ENCODE peak calls at places on chromosomes 16 and 17, in seven cellular contexts. V is endothelial cell, I is kidney tubule cell, Q is C1 segment of cervical spinal cord, U is NCI-H1417, J is thoracic aorta, R is cardiac muscle cell. S is an unnamed sample.

GRCh38 chr16:11034481-11034931 is 90.1 kb downstream of the CLEC16A start:
- DNase-seq in R (peak), J (no peak), I (no peak), Q (no peak), V (no peak), U (no peak), S (no peak)

GRCh38 chr16:30998852-30999761 is 11.3 kb downstream of the STX1B start:
- DNase-seq in U (no peak), V (no peak), Q (no peak), I (no peak), J (peak), R (no peak), S (no peak)

GRCh38 chr17:17902357-17902756 is 65.6 kb upstream of the SREBF1 start:
- DNase-seq in R (no peak), V (no peak), Q (no peak), U (no peak), I (no peak), J (no peak), S (no peak)

GRCh38 chr17:36008998-36009665 is 7.8 kb upstream of the CCL15 start:
- DNase-seq in I (no peak), J (no peak), U (peak), R (no peak), Q (no peak), V (no peak), S (no peak)

GRCh38 chr17:65278820-65279184 is 141.6 kb downstream of the RGS9 start:
- DNase-seq in I (no peak), U (no peak), Q (no peak), R (no peak), V (peak), J (no peak), S (no peak)

GRCh38 chr17:9729034-9729650 is 62.2 kb downstream of the DHRS7C start:
- DNase-seq in Q (no peak), J (no peak), R (peak), V (peak), I (peak), U (peak), S (peak)

GRCh38 chr17:43468746-43469544 is 14.8 kb upstream of the DHX8 start:
- DNase-seq in Q (no peak), R (no peak), I (peak), J (no peak), U (no peak), V (no peak), S (no peak)

GRCh38 chr17:38425744-38426143 is 2.5 kb upstream of the ARHGAP23 start:
- DNase-seq in I (no peak), Q (no peak), J (no peak), R (no peak), U (no peak), V (peak), S (no peak)

GRCh38 chr16:50692999-50693781 is at the start of gene NOD2:
- DNase-seq in Q (no peak), R (peak), I (no peak), U (no peak), V (peak), J (no peak), S (no peak)

GRCh38 chr16:50547340-50547865 is 793 bp upstream of the NKD1 start:
- DNase-seq in V (peak), Q (peak), I (peak), U (no peak), R (peak), J (no peak), S (peak)

GRCh38 chr17:6244253-6244652 is 174.1 kb downstream of the WSCD1 start:
- DNase-seq in R (no peak), U (no peak), Q (no peak), J (no peak), V (no peak), I (no peak), S (no peak)

GRCh38 chr16:74713876-74714275 is 13.2 kb upstream of the MLKL start:
- DNase-seq in V (no peak), U (no peak), I (no peak), J (no peak), Q (no peak), R (no peak), S (no peak)

GRCh38 chr16:29775742-29776408 is 2.2 kb upstream of the ZG16 start:
- DNase-seq in V (no peak), Q (no peak), R (no peak), J (no peak), U (no peak), I (no peak), S (no peak)

GRCh38 chr17:75688209-75688771 is 21.2 kb downstream of the SAP30BP start:
- DNase-seq in J (no peak), I (no peak), Q (no peak), R (no peak), V (no peak), U (no peak), S (no peak)

GRCh38 chr17:78992542-78993212 is 13.0 kb upstream of the LGALS3BP start:
- DNase-seq in J (no peak), Q (no peak), I (no peak), R (no peak), V (no peak), U (no peak), S (no peak)